ENCODE peak calls at places on chromosomes 7 and 10, in seven cellular contexts. H is endothelial cell; O is left ventricle myocardium inferior; Z is activated CD8-positive, alpha-beta memory T cell treated with anti-CD3 and anti-CD28 coated beads, Interleukin-2, amount 50 U/mL, for 48 hours; Q is stimulated activated CD8-positive, alpha-beta memory T cell treated with anti-CD3 and anti-CD28 coated beads, Interleukin-15, amount 100 ng/mL, for 24 hours; N is lower leg skin; B is activated T-cell treated with anti-CD3 and anti-CD28 coated beads for 1 hour. Y is an unnamed sample.
A peak's percentile ranks its signal among the peaks of the same experiment; 100 is the strongest.

GRCh38 chr7:143381427-143382125 is 431 bp downstream of the ZYX start:
- DNase-seq in H (no peak), Q (no peak), N (peak; percentile 96), B (no peak), O (peak; percentile 83), Z (peak; percentile 68), Y (no peak)

GRCh38 chr7:157703131-157703530 is 366.3 kb downstream of the DNAJB6 start:
- DNase-seq in H (no peak), Q (no peak), B (no peak), O (no peak), N (peak; percentile 56), Z (peak; percentile 36), Y (no peak)

GRCh38 chr7:121985476-121985875 is 112.5 kb downstream of the PTPRZ1 start:
- DNase-seq in O (no peak), B (no peak), Q (no peak), Z (no peak), N (no peak), H (no peak), Y (no peak)

GRCh38 chr10:96834121-96834520 is 2.0 kb downstream of the LCOR start:
- DNase-seq in H (no peak), Q (no peak), O (no peak), Z (no peak), B (no peak), N (no peak), Y (no peak)

GRCh38 chr10:118977022-118977599 is 52.4 kb upstream of the NANOS1 start:
- DNase-seq in B (no peak), Q (no peak), O (no peak), H (no peak), Z (no peak), N (peak; percentile 45), Y (no peak)

GRCh38 chr10:48605786-48606529 is 1.1 kb upstream of the ARHGAP22 start:
- DNase-seq in Q (no peak), O (no peak), Z (no peak), N (peak; percentile 34), H (no peak), B (no peak), Y (no peak)

GRCh38 chr10:22414146-22414545 is 68.8 kb downstream of the SPAG6 start:
- DNase-seq in B (no peak), N (no peak), O (no peak), Z (no peak), H (no peak), Q (no peak), Y (no peak)

GRCh38 chr10:113027230-113027573 is 77.2 kb downstream of the TCF7L2 start:
- DNase-seq in O (no peak), H (no peak), Z (no peak), Q (no peak), B (no peak), N (no peak), Y (no peak)

GRCh38 chr7:141477866-141478265 is 73.3 kb upstream of the AGK start:
- DNase-seq in N (no peak), Z (no peak), O (no peak), H (no peak), Q (no peak), B (no peak), Y (no peak)

GRCh38 chr7:55427800-55428199 is 62.7 kb downstream of the LANCL2 start:
- DNase-seq in Q (no peak), N (no peak), H (no peak), B (no peak), O (no peak), Z (no peak), Y (no peak)

GRCh38 chr10:131002031-131002861 is 309.3 kb downstream of the TCERG1L start:
- DNase-seq in N (peak; percentile 64), Q (no peak), O (no peak), H (no peak), B (no peak), Z (no peak), Y (no peak)

GRCh38 chr7:106071356-106071998 is 40.6 kb downstream of the SYPL1 start:
- DNase-seq in N (peak; percentile 84), B (peak; percentile 26), H (peak; percentile 27), Q (no peak), O (no peak), Z (peak; percentile 74), Y (peak; percentile 85)

GRCh38 chr10:87546971-87547413 is 42.3 kb downstream of the MINPP1 start:
- DNase-seq in Z (no peak), B (no peak), N (no peak), O (no peak), H (no peak), Q (no peak), Y (no peak)

GRCh38 chr10:14244147-14244546 is 86.6 kb downstream of the FRMD4A start:
- DNase-seq in H (peak; percentile 8), Z (no peak), B (no peak), Q (no peak), N (no peak), O (no peak), Y (no peak)

GRCh38 chr10:121437596-121437995 is 160.6 kb downstream of the FGFR2 start:
- DNase-seq in H (peak; percentile 21), O (peak; percentile 18), N (no peak), B (no peak), Z (no peak), Q (no peak), Y (no peak)

GRCh38 chr7:4683884-4684565 is 1.9 kb downstream of the FOXK1 start:
- DNase-seq in Z (peak; percentile 58), O (peak; percentile 68), B (no peak), H (no peak), N (no peak), Q (no peak), Y (peak; percentile 56)

GRCh38 chr7:33185786-33186185 is 56.4 kb downstream of the BBS9 start:
- DNase-seq in H (peak; percentile 15), N (no peak), B (no peak), Q (no peak), O (no peak), Z (no peak), Y (peak; percentile 48)

GRCh38 chr10:24866615-24867583 is 85.5 kb downstream of the PRTFDC1 start:
- DNase-seq in N (no peak), Q (no peak), Z (no peak), O (peak; percentile 72), B (no peak), H (no peak), Y (no peak)

GRCh38 chr10:3401491-3401938 is 228.9 kb upstream of the PITRM1 start:
- DNase-seq in H (no peak), N (no peak), B (no peak), O (no peak), Z (no peak), Q (no peak), Y (no peak)

GRCh38 chr7:16851829-16852228 is 30.0 kb downstream of the AGR3 start:
- DNase-seq in Z (no peak), H (no peak), Q (no peak), O (no peak), B (no peak), N (no peak), Y (peak; percentile 46)

GRCh38 chr10:86904600-86904999 is 52.8 kb downstream of the MMRN2 start:
- DNase-seq in Q (no peak), O (no peak), B (no peak), N (no peak), Z (no peak), H (no peak), Y (no peak)

GRCh38 chr7:133770863-133771492 is 356.2 kb upstream of the LRGUK start:
- DNase-seq in Z (no peak), B (no peak), O (no peak), N (no peak), H (no peak), Q (no peak), Y (no peak)

GRCh38 chr10:45379303-45379726 is 5.3 kb downstream of the ALOX5 start:
- DNase-seq in Z (no peak), Q (no peak), H (no peak), N (no peak), O (no peak), B (no peak), Y (no peak)

GRCh38 chr7:21868647-21868896 is 77.1 kb downstream of the CDCA7L start:
- DNase-seq in Z (no peak), B (no peak), Q (no peak), N (no peak), O (no peak), H (no peak), Y (no peak)

GRCh38 chr10:75853085-75853484 is 421.7 kb downstream of the LRMDA start:
- DNase-seq in Q (no peak), Z (no peak), O (no peak), H (no peak), B (no peak), N (no peak), Y (no peak)

GRCh38 chr10:71074176-71074755 is 138.1 kb upstream of the UNC5B start:
- DNase-seq in Q (no peak), N (peak; percentile 65), O (no peak), B (no peak), H (no peak), Z (no peak), Y (no peak)

GRCh38 chr7:108189733-108190388 is 59.7 kb upstream of the LAMB4 start:
- DNase-seq in Z (no peak), O (no peak), N (no peak), H (no peak), B (no peak), Q (no peak), Y (no peak)

GRCh38 chr7:151189038-151189437 is 2.0 kb upstream of the ASB10 start:
- DNase-seq in N (no peak), O (no peak), Q (no peak), B (no peak), H (no peak), Z (no peak), Y (no peak)

Y was measured in B cell.